ENCODE peak calls at places on chromosomes 5 and 9, in nine cellular contexts. E is SJSA1, L is body of pancreas, U is lower lobe of right lung, D is psoas muscle, Y is left ventricle myocardium inferior, S is substantia nigra, Q is heart right ventricle, O is fibroblast of lung. G is an unnamed sample.

GRCh38 chr5:115168829-115169391 is 798 bp downstream of the TRIM36 start:
- DNase-seq in S (no peak), E (no peak), Y (no peak), O (no peak), L (peak), U (no peak), D (no peak), Q (no peak), G (no peak)

GRCh38 chr9:127144670-127145458 is 22.4 kb upstream of the ANGPTL2 start:
- DNase-seq in U (no peak), Q (no peak), S (no peak), E (no peak), O (peak), L (no peak), Y (peak), D (peak), G (no peak)

GRCh38 chr5:122933926-122934325 is 88.5 kb downstream of the SNX24 start:
- DNase-seq in U (no peak), Q (no peak), E (peak), S (no peak), L (no peak), Y (no peak), O (no peak), D (no peak), G (no peak)

GRCh38 chr5:21070871-21071270 is 1082.9 kb upstream of the CDH18 start:
- DNase-seq in O (no peak), S (no peak), Y (no peak), E (no peak), D (no peak), Q (no peak), U (no peak), L (no peak), G (no peak)

GRCh38 chr5:135011355-135012032 is 22.5 kb downstream of the PITX1 start:
- DNase-seq in Y (no peak), O (no peak), Q (no peak), L (no peak), E (no peak), U (peak), S (no peak), D (no peak), G (no peak)

GRCh38 chr9:100096378-100096916 is 2.4 kb downstream of the ERP44 start:
- DNase-seq in Q (no peak), Y (no peak), U (no peak), D (no peak), E (no peak), L (no peak), S (no peak), O (no peak), G (no peak)

GRCh38 chr9:38119570-38119969 is 50.5 kb upstream of the SHB start:
- DNase-seq in Y (no peak), Q (no peak), E (no peak), S (no peak), L (no peak), O (no peak), U (no peak), D (no peak), G (no peak)

GRCh38 chr5:56791396-56791795 is 24.0 kb upstream of the MAP3K1 start:
- DNase-seq in D (no peak), E (no peak), O (no peak), S (no peak), L (no peak), U (no peak), Q (no peak), Y (no peak), G (no peak)

GRCh38 chr5:153901449-153901848 is 137.3 kb downstream of the FAM114A2 start:
- DNase-seq in Q (no peak), U (no peak), E (no peak), L (no peak), Y (no peak), D (no peak), S (no peak), O (no peak), G (no peak)

GRCh38 chr5:166957763-166958162 is 1333.7 kb upstream of the WWC1 start:
- DNase-seq in S (no peak), Q (no peak), U (no peak), Y (no peak), O (no peak), D (no peak), L (no peak), E (no peak), G (no peak)

GRCh38 chr5:171418982-171419662 is at the start of gene FGF18:
- DNase-seq in Q (peak), O (peak), U (peak), S (no peak), E (peak), D (peak), L (peak), Y (peak), G (no peak)

GRCh38 chr5:173542159-173542558 is 74.3 kb downstream of the BOD1 start:
- DNase-seq in L (no peak), Q (no peak), Y (no peak), S (no peak), U (no peak), E (no peak), D (no peak), O (no peak), G (no peak)

GRCh38 chr5:173542964-173543363 is 73.5 kb downstream of the BOD1 start:
- DNase-seq in U (no peak), E (no peak), Q (no peak), Y (peak), S (no peak), D (no peak), O (no peak), L (no peak), G (no peak)

GRCh38 chr5:173549644-173550043 is 66.8 kb downstream of the BOD1 start:
- DNase-seq in S (no peak), Y (no peak), O (no peak), L (no peak), Q (no peak), E (no peak), U (no peak), D (no peak), G (no peak)

GRCh38 chr5:173550641-173551040 is 65.8 kb downstream of the BOD1 start:
- DNase-seq in Y (no peak), Q (no peak), U (no peak), D (no peak), L (no peak), E (no peak), S (no peak), O (no peak), G (no peak)

GRCh38 chr5:173547579-173547978 is 68.9 kb downstream of the BOD1 start:
- DNase-seq in D (no peak), U (no peak), E (peak), S (no peak), Y (no peak), O (peak), Q (no peak), L (no peak), G (no peak)
- H3K27ac ChIP-seq in D (no peak), U (no peak), E (no peak), S (no peak), Y (no peak), O (no peak), Q (no peak), L (no peak), G (no peak)

GRCh38 chr5:121164632-121165031 is 687.0 kb upstream of the FTMT start:
- DNase-seq in Q (no peak), O (no peak), E (no peak), Y (no peak), S (no peak), L (no peak), U (no peak), D (no peak), G (no peak)
- H3K27ac ChIP-seq in Q (no peak), O (no peak), E (no peak), Y (no peak), S (no peak), L (no peak), U (no peak), D (no peak), G (no peak)

GRCh38 chr9:106872641-106873040 is 9.7 kb downstream of the ZNF462 start:
- DNase-seq in E (no peak), S (no peak), Q (no peak), Y (no peak), D (no peak), U (no peak), L (no peak), O (no peak), G (no peak)
- H3K27ac ChIP-seq in E (no peak), S (peak), Q (no peak), Y (no peak), D (peak), U (no peak), L (no peak), O (no peak), G (no peak)

GRCh38 chr9:123336455-123336854 is 19.5 kb upstream of the CRB2 start:
- DNase-seq in E (no peak), L (no peak), D (no peak), U (no peak), Q (no peak), S (no peak), Y (no peak), O (no peak), G (no peak)

GRCh38 chr9:123336959-123337358 is 19.0 kb upstream of the CRB2 start:
- DNase-seq in O (no peak), Y (no peak), D (no peak), E (no peak), U (no peak), S (no peak), L (no peak), Q (no peak), G (no peak)

GRCh38 chr9:123335227-123335985 is 20.6 kb upstream of the CRB2 start:
- DNase-seq in E (peak), L (peak), S (no peak), Q (no peak), O (peak), U (no peak), D (no peak), Y (no peak), G (no peak)

GRCh38 chr9:123335986-123336329 is 20.0 kb upstream of the CRB2 start:
- DNase-seq in O (no peak), L (no peak), E (no peak), S (no peak), Y (no peak), Q (no peak), D (no peak), U (no peak), G (no peak)

GRCh38 chr9:123334639-123335038 is 21.4 kb upstream of the CRB2 start:
- DNase-seq in Y (no peak), S (no peak), Q (no peak), L (no peak), O (no peak), D (no peak), U (no peak), E (no peak), G (no peak)
- H3K27ac ChIP-seq in Y (no peak), S (no peak), Q (no peak), L (no peak), O (no peak), D (no peak), U (no peak), E (no peak), G (no peak)

DNA sequence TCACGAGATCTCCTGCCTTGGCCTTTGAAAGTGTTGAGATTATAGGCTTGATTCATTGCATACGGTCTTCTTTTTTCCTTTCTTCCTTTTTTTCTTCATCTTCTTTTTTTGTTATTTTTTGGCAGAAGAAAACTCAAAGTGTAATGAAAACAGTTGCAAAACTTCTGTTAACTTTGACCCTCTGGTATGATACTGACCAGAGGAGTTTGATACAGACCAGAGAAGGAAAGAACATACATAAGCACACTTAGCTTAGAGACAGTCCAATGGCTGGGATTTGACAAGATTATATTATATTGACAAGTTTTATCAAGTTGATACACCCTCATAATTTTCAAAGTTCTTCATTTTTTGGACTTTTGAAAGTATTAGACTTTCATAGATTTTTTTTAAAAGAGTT is 181.1 kb downstream of the NFIB start:
- DNase-seq in Q (no peak), Y (no peak), O (peak), L (no peak), U (no peak), E (no peak), D (no peak), S (no peak), G (no peak)
- H3K27ac ChIP-seq in Q (no peak), Y (peak), O (no peak), L (no peak), U (no peak), E (no peak), D (no peak), S (no peak), G (no peak)

GRCh38 chr5:113246371-113246870 is 188.4 kb downstream of the TSSK1B start:
- DNase-seq in S (no peak), E (peak), Y (no peak), U (no peak), O (peak), D (no peak), L (no peak), Q (no peak), G (no peak)
- H3K27ac ChIP-seq in S (no peak), E (peak), Y (peak), U (peak), O (no peak), D (peak), L (peak), Q (peak), G (no peak)

GRCh38 chr5:80653497-80653896 is 955 bp upstream of the MSH3 start:
- DNase-seq in Q (no peak), Y (no peak), U (no peak), O (no peak), L (no peak), D (no peak), S (no peak), E (no peak), G (no peak)
- H3K27ac ChIP-seq in Q (no peak), Y (no peak), U (no peak), O (no peak), L (no peak), D (no peak), S (no peak), E (peak), G (no peak)

GRCh38 chr5:93022211-93022610 is 558.8 kb downstream of the NR2F1-AS1 start:
- DNase-seq in S (no peak), D (no peak), Q (no peak), O (no peak), L (no peak), Y (no peak), U (no peak), E (no peak), G (no peak)
- H3K27ac ChIP-seq in S (no peak), D (no peak), Q (no peak), O (no peak), L (no peak), Y (no peak), U (no peak), E (no peak), G (no peak)

DNA sequence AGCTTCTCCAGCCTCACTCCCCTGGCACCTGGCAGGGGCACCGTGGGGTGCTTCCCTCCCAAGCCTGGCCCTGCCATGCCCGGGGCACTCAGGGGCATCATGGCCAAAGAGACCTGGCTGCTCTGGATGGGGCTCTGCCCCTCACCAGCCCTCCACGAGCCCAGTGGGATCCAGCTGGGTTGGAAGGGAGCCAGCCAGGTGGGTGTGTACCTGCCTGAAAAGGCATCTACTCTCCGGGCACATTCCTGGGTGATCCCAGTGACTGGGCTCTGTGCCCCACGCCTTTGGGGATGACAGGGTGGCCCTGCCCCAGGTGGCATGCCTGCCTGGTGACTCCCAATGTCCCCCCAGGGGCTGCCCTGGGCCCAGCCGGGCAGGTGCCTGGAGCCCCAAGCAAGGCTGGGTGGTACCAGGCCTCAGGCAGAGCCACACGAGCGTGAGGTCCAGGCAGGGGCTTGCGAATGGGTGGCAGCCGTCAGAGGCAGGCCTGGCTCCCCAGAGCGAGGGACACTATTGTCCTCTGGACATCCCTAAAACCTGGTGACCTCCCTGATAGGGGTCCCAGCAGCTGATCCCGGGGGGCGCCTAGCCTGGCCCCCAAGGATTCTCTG is 777 bp downstream of the GPSM1 start:
- DNase-seq in Q (no peak), D (no peak), L (peak), E (no peak), Y (no peak), S (no peak), O (no peak), U (peak), G (no peak)
- H3K27ac ChIP-seq in Q (peak), D (no peak), L (peak), E (peak), Y (peak), S (peak), O (peak), U (peak), G (no peak)

GRCh38 chr9:131657890-131658752 is 81.8 kb downstream of the RAPGEF1 start:
- DNase-seq in D (no peak), S (no peak), U (no peak), E (peak), Q (no peak), Y (no peak), O (peak), L (no peak), G (no peak)

GRCh38 chr9:131658753-131659129 is 81.1 kb downstream of the RAPGEF1 start:
- DNase-seq in U (no peak), Q (no peak), S (no peak), L (no peak), Y (no peak), D (no peak), O (no peak), E (no peak), G (no peak)

GRCh38 chr9:131656356-131657030 is 83.4 kb downstream of the RAPGEF1 start:
- DNase-seq in Q (peak), L (peak), D (peak), S (no peak), E (no peak), O (no peak), Y (peak), U (peak), G (no peak)

GRCh38 chr9:131657031-131657377 is 82.9 kb downstream of the RAPGEF1 start:
- DNase-seq in U (no peak), Q (no peak), O (no peak), D (no peak), Y (no peak), S (no peak), L (no peak), E (no peak), G (no peak)

GRCh38 chr9:131657456-131657855 is 82.4 kb downstream of the RAPGEF1 start:
- DNase-seq in O (no peak), Y (no peak), L (peak), Q (no peak), D (no peak), U (no peak), E (no peak), S (no peak), G (no peak)
- H3K27ac ChIP-seq in O (peak), Y (peak), L (peak), Q (no peak), D (peak), U (peak), E (peak), S (no peak), G (no peak)